ENCODE peak calls at places on chromosomes 6 and 20, in eight cellular contexts. W is lower lobe of right lung; U is CD8-positive, alpha-beta T cell; I is body of pancreas; X is IMR-90; N is left lung; M is HepG2; P is heart left ventricle. J is an unnamed sample.
A peak's percentile ranks its signal among the peaks of the same experiment; 100 is the strongest.

GRCh38 chr6:32876603-32877002 is 22.6 kb downstream of the PSMB9 start:
- ATAC-seq in W (no peak), U (no peak), I (no peak), X (no peak), N (no peak), M (no peak), P (no peak), J (no peak)

GRCh38 chr6:105492706-105493673 is 90.1 kb upstream of the PREP start:
- ATAC-seq in W (no peak), U (no peak), I (no peak), X (no peak), N (no peak), M (no peak), P (peak; percentile 45), J (no peak)

GRCh38 chr6:97778290-97779038 is 495.4 kb upstream of the MMS22L start:
- ATAC-seq in W (no peak), U (no peak), I (no peak), X (no peak), N (no peak), M (no peak), P (no peak), J (no peak)

GRCh38 chr6:45835725-45836437 is 179.8 kb downstream of the CLIC5 start:
- ATAC-seq in W (no peak), U (no peak), I (no peak), X (no peak), N (no peak), M (no peak), P (peak; percentile 44), J (no peak)

GRCh38 chr6:39335780-39336541 is 13.5 kb upstream of the KCNK16 start:
- ATAC-seq in W (peak; percentile 47), U (no peak), I (no peak), X (no peak), N (no peak), M (no peak), P (no peak), J (no peak)

GRCh38 chr6:42266542-42266941 is 48.9 kb upstream of the MRPS10 start:
- ATAC-seq in W (no peak), U (no peak), I (no peak), X (peak; percentile 35), N (no peak), M (no peak), P (no peak), J (no peak)

GRCh38 chr6:83827050-83827449 is 26.1 kb upstream of the RIPPLY2 start:
- ATAC-seq in W (no peak), U (no peak), I (no peak), X (peak; percentile 27), N (no peak), M (no peak), P (no peak), J (no peak)

GRCh38 chr6:27650620-27651370 is 177.9 kb upstream of the ZNF184 start:
- ATAC-seq in W (no peak), U (no peak), I (peak; percentile 35), X (no peak), N (peak; percentile 30), M (peak; percentile 94), P (no peak), J (no peak)

GRCh38 chr6:101001012-101001411 is 119.9 kb upstream of the ASCC3 start:
- ATAC-seq in W (no peak), U (no peak), I (no peak), X (no peak), N (no peak), M (no peak), P (no peak), J (no peak)

GRCh38 chr6:42104095-42104806 is 38.2 kb downstream of the C6orf132 start:
- ATAC-seq in W (peak; percentile 91), U (peak; percentile 89), I (peak; percentile 10), X (no peak), N (peak; percentile 75), M (peak; percentile 36), P (peak; percentile 86), J (peak; percentile 90)

GRCh38 chr20:64084209-64085152 is at the start of gene LKAAEAR1:
- ATAC-seq in W (no peak), U (no peak), I (no peak), X (no peak), N (no peak), M (peak; percentile 1), P (no peak), J (no peak)
- H3K27me3 ChIP-seq in W (peaks cover 29% of the 10 kb centered on the region), U (no peaks in the 10 kb centered on the region), I (no peaks in the 10 kb centered on the region), X (peaks cover 54% of the 10 kb centered on the region), N (peaks cover 21% of the 10 kb centered on the region), M (peaks cover 56% of the 10 kb centered on the region), P (peaks cover 22% of the 10 kb centered on the region), J (peaks cover 57% of the 10 kb centered on the region)

GRCh38 chr20:63009988-63010769 is 3.4 kb upstream of the BHLHE23 start:
- ATAC-seq in W (no peak), U (peak; percentile 71), I (no peak), X (no peak), N (no peak), M (no peak), P (no peak), J (no peak)

GRCh38 chr20:63007722-63008488 is 1.1 kb upstream of the BHLHE23 start:
- ATAC-seq in W (peak; percentile 2), U (no peak), I (no peak), X (no peak), N (no peak), M (peak; percentile 12), P (no peak), J (no peak)

GRCh38 chr20:63007472-63007721 is 633 bp upstream of the BHLHE23 start:
- ATAC-seq in W (no peak), U (no peak), I (no peak), X (no peak), N (no peak), M (no peak), P (no peak), J (no peak)

GRCh38 chr20:63008541-63009043 is 1.8 kb upstream of the BHLHE23 start:
- ATAC-seq in W (no peak), U (no peak), I (no peak), X (peak; percentile 35), N (no peak), M (peak; percentile 17), P (no peak), J (peak; percentile 15)

DNA sequence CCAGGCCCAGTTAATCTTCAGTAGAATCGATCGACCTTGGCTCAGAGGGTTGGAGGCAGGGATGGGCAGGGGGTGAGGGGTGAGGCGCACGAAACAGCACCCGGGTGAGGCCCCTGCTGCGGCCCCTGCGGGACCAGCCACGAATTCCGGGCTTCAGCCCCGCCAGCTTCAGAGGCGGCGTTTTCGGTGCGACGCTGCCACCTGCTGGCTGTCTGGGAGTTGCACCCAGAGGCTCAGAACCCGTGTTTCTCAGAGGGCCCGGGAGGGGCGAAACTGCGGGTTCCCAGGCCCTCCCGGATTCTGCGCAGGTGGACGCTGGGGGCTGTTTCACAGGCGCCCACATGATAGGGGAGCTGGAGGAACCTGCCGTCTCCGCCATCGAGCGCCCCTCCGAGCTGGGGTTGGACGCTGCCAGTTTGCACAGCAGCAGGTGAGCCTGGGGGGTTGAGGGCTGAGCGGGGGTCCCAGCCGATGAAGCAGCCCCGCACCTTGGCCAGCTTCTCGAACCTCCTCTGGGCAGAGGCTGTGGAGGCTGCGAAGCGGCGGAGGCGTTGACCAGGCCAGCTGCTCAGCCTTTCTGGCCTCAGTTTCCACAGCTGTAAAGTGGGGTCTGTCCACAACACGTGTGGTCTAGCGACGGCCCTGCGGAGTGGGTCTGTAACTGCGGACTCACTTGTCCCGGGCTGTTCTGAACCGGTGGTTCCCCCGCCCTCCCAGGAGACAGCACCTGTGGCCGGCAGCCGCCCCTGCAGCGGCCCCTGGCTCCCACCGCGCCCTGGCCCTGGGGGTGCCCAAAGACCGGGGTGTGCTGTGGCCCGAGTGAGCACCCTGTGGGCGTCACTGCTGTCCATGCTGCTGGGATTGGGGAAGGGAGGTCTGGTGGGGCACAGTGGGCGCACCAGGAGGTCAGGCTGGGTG is 2.5 kb upstream of the BHLHE23 start:
- ATAC-seq in W (peak; percentile 87), U (peak; percentile 63), I (peak; percentile 80), X (peak; percentile 96), N (peak; percentile 95), M (peak; percentile 88), P (peak; percentile 83), J (peak; percentile 78)
- H3K27ac ChIP-seq in W (no peak overlapping the region), U (no peak overlapping the region), I (no peak overlapping the region), X (no peak overlapping the region), N (no peak overlapping the region), M (no peak overlapping the region), P (no peak overlapping the region), J (no peak overlapping the region)

GRCh38 chr6:117270121-117270959 is 5.0 kb downstream of the VGLL2 start:
- ATAC-seq in W (peak; percentile 51), U (no peak), I (peak; percentile 37), X (peak; percentile 48), N (peak; percentile 73), M (no peak), P (peak; percentile 38), J (peak; percentile 15)
- H3K27me3 ChIP-seq in W (peaks cover 88% of the 10 kb centered on the region), U (peaks cover 18% of the 10 kb centered on the region), I (no peaks in the 10 kb centered on the region), X (peaks cover 65% of the 10 kb centered on the region), N (peaks cover 93% of the 10 kb centered on the region), M (peaks cover 67% of the 10 kb centered on the region), P (peaks cover 100% of the 10 kb centered on the region), J (peaks cover 98% of the 10 kb centered on the region)

GRCh38 chr6:7126759-7127158 is 19.0 kb downstream of the RREB1 start:
- ATAC-seq in W (peak; percentile 48), U (no peak), I (no peak), X (no peak), N (peak; percentile 5), M (no peak), P (no peak), J (no peak)

GRCh38 chr6:7132398-7132797 is 24.6 kb downstream of the RREB1 start:
- ATAC-seq in W (no peak), U (no peak), I (no peak), X (no peak), N (no peak), M (no peak), P (no peak), J (no peak)

GRCh38 chr6:7131390-7131789 is 23.6 kb downstream of the RREB1 start:
- ATAC-seq in W (no peak), U (no peak), I (no peak), X (no peak), N (no peak), M (no peak), P (no peak), J (no peak)

GRCh38 chr6:7129360-7129759 is 21.6 kb downstream of the RREB1 start:
- ATAC-seq in W (peak; percentile 17), U (peak; percentile 45), I (no peak), X (no peak), N (peak; percentile 27), M (peak; percentile 62), P (peak; percentile 21), J (no peak)

DNA sequence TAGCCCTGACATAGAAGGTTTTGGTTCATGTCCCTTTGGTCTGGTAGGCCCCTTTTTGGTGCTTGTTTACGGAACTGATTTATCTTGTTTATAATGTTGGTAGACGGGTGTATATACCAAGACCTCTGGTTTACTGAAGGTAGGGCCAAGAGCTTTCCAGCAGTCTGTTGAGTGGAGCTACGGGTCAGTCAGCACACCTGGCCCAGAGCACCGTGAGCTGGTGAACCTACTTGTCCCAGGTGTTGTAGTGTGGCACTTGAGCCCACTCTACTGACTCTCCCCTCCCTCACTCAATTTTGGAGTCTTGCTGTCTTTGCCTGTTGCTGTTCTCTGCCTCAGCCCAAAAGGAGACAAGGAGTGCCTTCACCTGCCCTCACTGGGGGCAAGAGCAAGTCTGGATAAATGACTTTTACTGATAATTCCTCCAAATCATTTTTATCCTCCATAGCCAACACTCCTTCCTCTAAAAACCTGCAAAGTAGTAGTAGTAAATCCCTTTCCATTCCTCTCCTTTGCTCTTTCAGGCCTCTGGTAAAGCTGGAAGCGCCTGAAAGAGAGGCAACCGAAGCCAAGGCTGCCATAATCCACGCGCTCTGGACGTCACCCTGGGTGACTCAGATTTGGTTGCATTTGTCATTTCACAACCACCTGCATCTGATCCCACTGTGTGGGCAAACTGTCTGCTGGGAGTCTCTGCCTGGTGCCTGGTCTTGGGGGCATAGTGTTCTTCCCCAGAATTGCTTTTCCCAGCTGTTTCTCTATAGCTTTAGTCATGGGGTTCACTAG is 22.2 kb downstream of the RREB1 start:
- ATAC-seq in W (peak; percentile 77), U (no peak), I (peak; percentile 96), X (peak; percentile 21), N (peak; percentile 86), M (peak; percentile 73), P (peak; percentile 88), J (peak; percentile 80)
- H3K27ac ChIP-seq in W (peak overlapping the region; percentile 72), U (no peak overlapping the region), I (peak overlapping the region; percentile 55), X (no peak overlapping the region), N (peak overlapping the region; percentile 73), M (peak overlapping the region; percentile 47), P (peak overlapping the region; percentile 55), J (no peak overlapping the region)

J was measured in gastroesophageal sphincter.